ENCODE peak calls at places on chromosome 4, in ten cellular contexts. C is breast epithelium; W is spleen; S is neural progenitor cell; R is effector memory CD4-positive, alpha-beta T cell; U is adrenal gland; O is foreskin keratinocyte; N is endothelial cell of umbilical vein; P is left lung; V is upper lobe of left lung. T is an unnamed sample. For H3K4me1, the result is how much of the 10 kb centered on the place peaks cover.

GRCh38 chr4:45951153-45951552 is 172.7 kb downstream of the GABRG1 start:
- DNase-seq in C (no peak), W (no peak), S (no peak), R (no peak), U (no peak), O (no peak), N (no peak), P (no peak), V (no peak), T (no peak)

GRCh38 chr4:71268156-71268555 is 70.7 kb upstream of the SLC4A4 start:
- DNase-seq in C (no peak), W (no peak), S (no peak), R (no peak), U (no peak), O (no peak), N (no peak), P (no peak), V (no peak), T (no peak)

GRCh38 chr4:69764311-69764710 is 3.9 kb upstream of the SULT1B1 start:
- DNase-seq in C (no peak), W (no peak), S (no peak), R (no peak), U (no peak), O (no peak), N (peak), P (no peak), V (no peak), T (no peak)

GRCh38 chr4:15031993-15032660 is 29.8 kb downstream of the CPEB2 start:
- DNase-seq in C (no peak), W (no peak), S (no peak), R (no peak), U (no peak), O (peak), N (peak), P (no peak), V (no peak), T (no peak)

GRCh38 chr4:141388483-141388882 is 167.8 kb downstream of the ZNF330 start:
- DNase-seq in C (no peak), W (no peak), S (no peak), R (no peak), U (no peak), O (peak), N (no peak), P (no peak), V (no peak), T (no peak)

GRCh38 chr4:71211748-71212147 is 127.1 kb upstream of the SLC4A4 start:
- DNase-seq in C (no peak), W (no peak), S (no peak), R (no peak), U (no peak), O (no peak), N (no peak), P (no peak), V (no peak), T (no peak)

GRCh38 chr4:16881151-16881884 is 17.1 kb downstream of the LDB2 start:
- DNase-seq in C (no peak), W (no peak), S (no peak), R (no peak), U (no peak), O (no peak), N (no peak), P (no peak), V (no peak), T (no peak)

GRCh38 chr4:175127314-175127713 is 209.2 kb downstream of the ADAM29 start:
- DNase-seq in C (no peak), W (no peak), S (no peak), R (no peak), U (no peak), O (no peak), N (no peak), P (no peak), V (no peak), T (no peak)

GRCh38 chr4:186948361-186949291 is 225.0 kb upstream of the FAT1 start:
- DNase-seq in C (no peak), W (no peak), S (peak), R (no peak), U (no peak), O (no peak), N (no peak), P (no peak), V (no peak), T (no peak)

GRCh38 chr4:77618383-77619241 is 13.0 kb downstream of the CXCL13 start:
- DNase-seq in C (peak), W (no peak), S (peak), R (no peak), U (peak), O (peak), N (peak), P (peak), V (no peak), T (peak)

GRCh38 chr4:182969651-182970279 is 52.6 kb upstream of the DCTD start:
- DNase-seq in C (no peak), W (no peak), S (no peak), R (no peak), U (no peak), O (no peak), N (no peak), P (no peak), V (no peak), T (peak)

GRCh38 chr4:87034527-87034926 is 99.7 kb downstream of the AFF1 start:
- DNase-seq in C (no peak), W (no peak), S (no peak), R (no peak), U (no peak), O (no peak), N (no peak), P (no peak), V (no peak), T (no peak)

GRCh38 chr4:87033902-87034301 is 99.1 kb downstream of the AFF1 start:
- DNase-seq in C (no peak), W (no peak), S (peak), R (no peak), U (no peak), O (no peak), N (peak), P (no peak), V (no peak), T (no peak)

GRCh38 chr4:87030606-87031441 is 96.0 kb downstream of the AFF1 start:
- DNase-seq in C (no peak), W (no peak), S (peak), R (no peak), U (no peak), O (no peak), N (peak), P (no peak), V (no peak), T (no peak)

GRCh38 chr4:87031946-87032345 is 97.1 kb downstream of the AFF1 start:
- DNase-seq in C (no peak), W (no peak), S (peak), R (no peak), U (no peak), O (no peak), N (peak), P (no peak), V (no peak), T (no peak)

GRCh38 chr4:87032884-87033533 is 98.2 kb downstream of the AFF1 start:
- DNase-seq in C (no peak), W (no peak), S (peak), R (no peak), U (no peak), O (no peak), N (peak), P (no peak), V (no peak), T (no peak)
- H3K27ac ChIP-seq in C (peak), W (no peak), S (peak), R (no peak), U (peak), O (no peak), N (peak), P (peak), V (peak), T (no peak)

GRCh38 chr4:153488719-153489384 is 22.7 kb downstream of the TMEM131L start:
- DNase-seq in C (no peak), W (peak), S (peak), R (no peak), U (no peak), O (no peak), N (no peak), P (peak), V (peak), T (no peak)
- H3K4me1 ChIP-seq in C (under half), W (half or more), S (under half), R (half or more), U (under half), O (under half), N (under half), P (half or more), V (under half), T (under half)

GRCh38 chr4:74471228-74471627 is 26.3 kb downstream of the AREG start:
- DNase-seq in C (no peak), W (no peak), S (no peak), R (no peak), U (no peak), O (peak), N (no peak), P (no peak), V (no peak), T (no peak)
- H3K27ac ChIP-seq in C (no peak), W (no peak), S (no peak), R (no peak), U (no peak), O (no peak), N (no peak), P (no peak), V (no peak), T (no peak)

GRCh38 chr4:7050481-7051143 is 7.4 kb downstream of the TADA2B start:
- DNase-seq in C (no peak), W (peak), S (no peak), R (no peak), U (peak), O (no peak), N (no peak), P (no peak), V (no peak), T (no peak)
- H3K4me1 ChIP-seq in C (under half), W (under half), S (under half), R (under half), U (under half), O (under half), N (under half), P (half or more), V (under half), T (under half)

DNA sequence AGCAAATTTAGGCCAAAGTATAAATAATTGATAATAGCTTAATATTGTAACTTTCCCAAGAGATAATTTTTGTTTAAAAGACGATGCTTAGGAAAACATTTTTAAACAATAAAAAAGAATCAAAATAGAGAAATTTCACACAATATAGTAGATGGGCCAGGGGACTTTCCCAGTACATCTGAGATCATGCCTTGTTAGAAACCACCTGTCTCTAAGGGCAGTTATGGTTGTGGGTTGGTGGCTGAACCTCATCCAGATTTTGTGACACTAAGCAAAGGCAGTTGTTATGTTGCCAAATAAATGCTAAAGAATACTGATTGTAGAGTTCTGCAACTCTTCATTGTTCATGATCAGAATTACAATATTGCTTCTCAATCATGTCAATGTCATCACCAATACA is 270.6 kb downstream of the BANK1 start:
- DNase-seq in C (no peak), W (no peak), S (no peak), R (no peak), U (no peak), O (no peak), N (no peak), P (no peak), V (no peak), T (no peak)
- H3K27ac ChIP-seq in C (no peak), W (no peak), S (no peak), R (no peak), U (no peak), O (no peak), N (no peak), P (no peak), V (no peak), T (no peak)

DNA sequence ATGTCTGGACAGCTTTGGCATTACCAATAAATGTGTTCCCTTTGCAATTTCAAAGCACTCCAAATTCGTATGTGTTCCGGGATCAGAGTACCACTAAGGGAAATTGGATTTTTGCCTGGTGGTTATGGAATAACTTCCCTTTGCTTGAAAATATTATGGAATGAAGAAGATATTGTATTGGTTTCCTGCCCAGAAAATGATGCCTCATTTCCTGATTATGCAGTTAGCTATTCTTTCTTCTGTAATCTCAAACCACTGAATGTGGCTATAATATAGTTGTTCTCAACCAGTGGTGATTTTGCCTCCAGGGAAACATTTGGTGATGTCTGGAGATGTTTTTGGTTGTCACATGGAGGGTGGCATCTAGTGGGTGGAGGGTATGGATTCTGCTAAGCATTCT is 142.9 kb downstream of the PCDH7 start:
- DNase-seq in C (no peak), W (no peak), S (no peak), R (no peak), U (no peak), O (peak), N (peak), P (no peak), V (no peak), T (no peak)
- H3K4me1 ChIP-seq in C (under half), W (under half), S (under half), R (under half), U (under half), O (under half), N (under half), P (under half), V (under half), T (under half)

GRCh38 chr4:3483471-3483921 is 20.4 kb downstream of the DOK7 start:
- DNase-seq in C (no peak), W (no peak), S (peak), R (no peak), U (no peak), O (no peak), N (no peak), P (no peak), V (peak), T (no peak)
- H3K27ac ChIP-seq in C (peak), W (no peak), S (no peak), R (no peak), U (no peak), O (no peak), N (no peak), P (no peak), V (no peak), T (peak)

GRCh38 chr4:3775576-3775975 is 9.4 kb downstream of the ADRA2C start:
- DNase-seq in C (no peak), W (no peak), S (no peak), R (no peak), U (no peak), O (no peak), N (no peak), P (no peak), V (no peak), T (no peak)
- H3K4me1 ChIP-seq in C (under half), W (under half), S (under half), R (under half), U (under half), O (under half), N (under half), P (under half), V (under half), T (under half)

DNA sequence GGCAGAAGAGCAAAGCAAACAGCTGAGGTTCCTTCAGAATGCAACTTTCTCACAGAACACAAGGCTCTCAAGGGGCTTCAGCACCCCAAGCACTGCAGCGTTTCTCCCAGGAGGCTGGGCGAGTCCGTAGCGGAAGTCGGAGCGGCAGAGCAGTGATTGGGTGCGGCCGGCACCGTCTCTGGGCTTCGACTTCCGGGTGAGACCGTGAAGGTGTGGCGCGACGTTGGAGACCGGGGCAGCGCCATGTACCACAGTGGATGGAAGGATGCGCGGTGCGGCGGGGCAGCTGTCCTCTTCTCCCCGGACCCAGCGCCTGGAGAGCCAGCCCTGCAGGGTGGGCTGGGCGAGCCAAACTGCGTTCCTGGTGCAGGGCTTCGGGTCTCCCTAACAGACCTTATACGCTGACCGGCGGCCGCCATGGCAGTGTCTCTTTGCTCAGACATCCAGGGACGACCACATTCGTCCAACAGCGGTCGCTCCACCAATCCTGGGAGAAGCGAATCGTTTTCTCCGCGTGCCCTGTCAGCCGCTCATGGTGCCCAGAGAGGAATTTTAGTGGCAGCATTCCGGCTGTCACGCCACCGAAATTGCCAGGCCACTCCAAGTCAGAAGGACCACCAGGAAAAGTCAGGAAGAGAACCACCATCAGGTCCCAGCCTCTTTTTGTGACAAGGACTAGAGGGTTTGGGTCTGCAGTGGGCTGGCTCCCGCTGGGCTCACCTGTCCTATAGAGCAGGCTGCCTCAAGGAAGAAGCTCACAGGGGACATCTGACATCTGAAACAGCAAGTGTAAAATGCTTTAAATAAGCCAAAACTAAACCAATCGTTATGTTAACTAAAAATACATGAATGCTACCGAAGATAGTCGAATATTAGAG is 20.5 kb downstream of the TRIM61 start:
- DNase-seq in C (peak), W (peak), S (peak), R (peak), U (peak), O (peak), N (peak), P (peak), V (peak), T (peak)
- H3K27ac ChIP-seq in C (peak), W (no peak), S (no peak), R (no peak), U (no peak), O (no peak), N (no peak), P (no peak), V (no peak), T (no peak)

T was measured in PC-9.